ENCODE peak calls at places on chromosomes 3 and 15, in six cellular contexts. O, X, Q, P, F and K are unnamed samples.
A peak's percentile ranks its signal among the peaks of the same experiment; 100 is the strongest.

GRCh38 chr15:29571728-29572454 is 250.4 kb downstream of the TJP1 start:
- DNase-seq in O (no peak), X (no peak), Q (no peak), P (no peak), F (no peak), K (no peak)

GRCh38 chr3:128149632-128150031 is 3.6 kb upstream of the EEFSEC start:
- DNase-seq in O (no peak), X (no peak), Q (no peak), P (no peak), F (no peak), K (no peak)

GRCh38 chr3:136928240-136928639 is 29.5 kb upstream of the IL20RB start:
- DNase-seq in O (no peak), X (no peak), Q (no peak), P (no peak), F (no peak), K (no peak)

GRCh38 chr15:92954578-92954977 is 54.5 kb downstream of the CHD2 start:
- DNase-seq in O (no peak), X (no peak), Q (peak; percentile 49), P (peak; percentile 33), F (no peak), K (peak; percentile 13)

GRCh38 chr3:149270180-149270579 is 48.6 kb upstream of the CP start:
- DNase-seq in O (no peak), X (no peak), Q (no peak), P (no peak), F (no peak), K (no peak)

GRCh38 chr3:278300-279064 is 81.9 kb downstream of the CHL1 start:
- DNase-seq in O (no peak), X (peak; percentile 89), Q (no peak), P (no peak), F (no peak), K (no peak)

GRCh38 chr3:133023301-133023830 is 14.8 kb upstream of the TMEM108 start:
- DNase-seq in O (no peak), X (no peak), Q (no peak), P (no peak), F (no peak), K (no peak)

GRCh38 chr3:41073190-41073589 is 126.1 kb upstream of the CTNNB1 start:
- DNase-seq in O (no peak), X (no peak), Q (no peak), P (no peak), F (no peak), K (no peak)

GRCh38 chr15:100940785-100941379 is 21.7 kb downstream of the LRRK1 start:
- DNase-seq in O (no peak), X (no peak), Q (no peak), P (no peak), F (no peak), K (no peak)

GRCh38 chr3:26484140-26484539 is 138.4 kb upstream of the LRRC3B start:
- DNase-seq in O (no peak), X (no peak), Q (no peak), P (peak; percentile 1), F (peak; percentile 5), K (peak; percentile 49)

GRCh38 chr3:133979553-133979952 is 50.2 kb downstream of the SLCO2A1 start:
- DNase-seq in O (no peak), X (no peak), Q (no peak), P (no peak), F (no peak), K (no peak)

GRCh38 chr3:107064445-107065060 is 312.7 kb upstream of the CCDC54 start:
- DNase-seq in O (peak; percentile 57), X (peak; percentile 25), Q (peak; percentile 33), P (peak; percentile 44), F (peak; percentile 31), K (peak; percentile 79)

GRCh38 chr3:188370081-188370830 is 216.3 kb downstream of the LPP start:
- DNase-seq in O (no peak), X (no peak), Q (no peak), P (no peak), F (no peak), K (no peak)

GRCh38 chr15:29911705-29912104 is 89.4 kb upstream of the TJP1 start:
- DNase-seq in O (no peak), X (no peak), Q (no peak), P (no peak), F (no peak), K (no peak)

GRCh38 chr3:70811880-70812279 is 499.4 kb upstream of the MDFIC2 start:
- DNase-seq in O (no peak), X (no peak), Q (no peak), P (no peak), F (no peak), K (no peak)

GRCh38 chr3:64575211-64575844 is 112.5 kb downstream of the ADAMTS9 start:
- DNase-seq in O (peak; percentile 13), X (no peak), Q (peak; percentile 11), P (peak; percentile 7), F (no peak), K (peak; percentile 38)

GRCh38 chr15:70234256-70234965 is 136.7 kb upstream of the TLE3 start:
- DNase-seq in O (no peak), X (no peak), Q (no peak), P (no peak), F (no peak), K (no peak)

GRCh38 chr3:103918336-103918735 is 1448.4 kb upstream of the ALCAM start:
- DNase-seq in O (no peak), X (no peak), Q (no peak), P (no peak), F (no peak), K (no peak)

GRCh38 chr3:158493931-158494330 is 77.1 kb upstream of the MLF1 start:
- DNase-seq in O (no peak), X (no peak), Q (no peak), P (no peak), F (no peak), K (no peak)

GRCh38 chr3:63934041-63934440 is 21.9 kb upstream of the SCAANT1 start:
- DNase-seq in O (no peak), X (no peak), Q (no peak), P (no peak), F (no peak), K (no peak)

GRCh38 chr3:71160800-71161546 is 422.6 kb downstream of the FOXP1 start:
- DNase-seq in O (no peak), X (no peak), Q (no peak), P (no peak), F (no peak), K (no peak)

GRCh38 chr3:146065573-146066006 is 95.4 kb downstream of the PLOD2 start:
- DNase-seq in O (peak; percentile 38), X (no peak), Q (peak; percentile 8), P (peak; percentile 50), F (no peak), K (peak; percentile 46)

GRCh38 chr3:146072824-146073223 is 88.2 kb downstream of the PLOD2 start:
- DNase-seq in O (no peak), X (no peak), Q (no peak), P (no peak), F (no peak), K (no peak)

GRCh38 chr3:146071636-146072035 is 89.3 kb downstream of the PLOD2 start:
- DNase-seq in O (no peak), X (no peak), Q (no peak), P (no peak), F (no peak), K (no peak)

GRCh38 chr3:146072061-146072460 is 88.9 kb downstream of the PLOD2 start:
- DNase-seq in O (no peak), X (no peak), Q (no peak), P (no peak), F (no peak), K (no peak)

GRCh38 chr3:146067048-146067447 is 93.9 kb downstream of the PLOD2 start:
- DNase-seq in O (no peak), X (no peak), Q (no peak), P (no peak), F (no peak), K (no peak)
- TF ChIP-seq YY1 in O (no peak), X (no peak), Q (no peak), P (no peak), F (no peak), K (no peak)

GRCh38 chr15:84736375-84736774 is 12.0 kb upstream of the ZNF592 start:
- DNase-seq in O (no peak), X (peak; percentile 96), Q (no peak), P (no peak), F (no peak), K (no peak)
- TF ChIP-seq ZNF274 in O (no peak), X (no peak), Q (no peak), P (no peak), F (no peak), K (no peak)

GRCh38 chr15:68543546-68544008 is 35.2 kb upstream of the CORO2B start:
- DNase-seq in O (no peak), X (no peak), Q (no peak), P (no peak), F (no peak), K (no peak)

GRCh38 chr15:68546318-68546717 is 32.5 kb upstream of the CORO2B start:
- DNase-seq in O (no peak), X (no peak), Q (no peak), P (no peak), F (no peak), K (no peak)

GRCh38 chr15:68542348-68542747 is 36.4 kb upstream of the CORO2B start:
- DNase-seq in O (no peak), X (no peak), Q (no peak), P (no peak), F (no peak), K (no peak)

GRCh38 chr15:68541743-68542142 is 37.0 kb upstream of the CORO2B start:
- DNase-seq in O (no peak), X (no peak), Q (no peak), P (no peak), F (no peak), K (no peak)

DNA sequence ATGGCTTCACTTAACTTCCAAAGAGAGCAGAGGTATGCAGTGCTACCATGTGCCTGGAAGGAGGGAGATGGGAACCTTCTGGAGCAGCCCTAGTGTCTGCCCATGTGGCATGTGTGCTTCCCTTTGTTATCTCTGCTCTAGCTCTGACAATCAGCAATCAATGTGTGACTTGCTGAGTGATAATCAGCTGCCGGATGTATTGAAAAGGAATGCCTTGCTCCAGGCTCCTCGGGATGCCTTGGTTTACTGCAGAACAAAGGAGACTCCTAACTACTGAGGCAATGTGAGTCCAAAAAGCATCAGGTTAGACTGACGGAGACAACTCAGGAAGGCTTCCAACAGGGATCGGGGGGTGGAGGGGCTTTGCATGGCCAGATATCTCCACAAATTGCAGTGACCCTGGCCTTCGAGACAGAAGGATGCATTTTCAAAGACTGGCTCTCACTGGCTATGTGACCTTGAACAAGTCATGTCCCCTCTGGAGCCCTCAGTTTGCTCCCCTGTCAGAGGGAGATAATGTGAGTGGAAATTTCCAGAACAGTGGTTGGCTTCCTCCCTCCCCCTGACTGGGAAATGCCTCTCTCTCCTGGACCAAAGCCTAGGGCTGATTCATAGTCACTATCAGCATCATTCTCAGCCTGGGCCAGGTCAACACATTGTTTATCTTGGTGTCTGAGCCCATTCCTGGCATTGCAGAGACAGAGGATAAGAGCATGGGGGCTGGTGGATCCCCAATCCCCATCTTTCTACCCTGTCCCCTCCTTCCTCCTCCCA is 35.8 kb upstream of the CORO2B start:
- DNase-seq in O (no peak), X (no peak), Q (no peak), P (peak; percentile 32), F (no peak), K (no peak)
- H3K9ac ChIP-seq in O (no peak overlapping the region), X (no peak overlapping the region), Q (no peak overlapping the region), P (no peak overlapping the region), F (no peak overlapping the region), K (no peak overlapping the region)

DNA sequence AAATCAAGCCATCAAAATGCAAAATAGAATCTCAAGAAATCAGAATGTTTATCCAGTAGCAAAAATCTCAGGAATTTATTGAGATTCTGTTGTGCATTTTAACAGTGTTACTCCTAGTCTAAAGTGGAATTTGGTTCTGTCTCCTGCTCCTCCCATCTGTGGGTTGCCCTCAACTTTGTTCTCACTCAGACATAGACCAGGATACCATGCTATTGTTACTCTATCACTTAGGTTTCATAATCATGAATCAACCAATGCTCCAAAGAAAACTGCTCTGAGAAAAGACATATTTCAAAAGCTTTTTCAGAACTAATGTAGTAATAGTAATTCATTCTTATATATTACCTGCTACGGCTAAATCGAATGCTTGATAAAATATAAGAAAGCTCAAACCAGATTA is 274.7 kb downstream of the RBMS3 start:
- DNase-seq in O (no peak), X (no peak), Q (no peak), P (no peak), F (no peak), K (no peak)
- TF ChIP-seq YY1 in O (no peak), X (no peak), Q (no peak), P (no peak), F (no peak), K (no peak)